ENCODE peak calls at places on chromosomes 12 and 14, in five cellular contexts. F is heart right ventricle, R is lower leg skin, K is fibroblast of the aortic adventitia, D is small intestine. Y is an unnamed sample.

GRCh38 chr14:77141592-77142288 is at the start of gene ZDHHC22:
- DNase-seq in D (no peak), F (no peak), K (no peak), R (no peak), Y (no peak)

GRCh38 chr14:75753696-75754095 is 92.7 kb downstream of the TTLL5 start:
- DNase-seq in K (peak), D (no peak), R (no peak), F (no peak), Y (no peak)

GRCh38 chr14:73759183-73759713 is 45.1 kb upstream of the PNMA1 start:
- DNase-seq in K (peak), F (peak), R (no peak), D (peak), Y (no peak)

GRCh38 chr14:64726585-64726890 is 22.3 kb downstream of the PLEKHG3 start:
- DNase-seq in D (peak), F (no peak), R (no peak), K (no peak), Y (peak)

GRCh38 chr14:51865953-51866747 is 5.7 kb downstream of the GNG2 start:
- DNase-seq in D (no peak), F (no peak), K (no peak), R (no peak), Y (no peak)

GRCh38 chr14:64800000-64800399 is 79.7 kb downstream of the SPTB start:
- DNase-seq in K (peak), F (peak), D (peak), R (no peak), Y (peak)

GRCh38 chr12:67002711-67003110 is 266.4 kb upstream of the CAND1 start:
- DNase-seq in D (no peak), F (no peak), R (no peak), K (no peak), Y (no peak)

GRCh38 chr14:54697806-54698205 is 130.9 kb downstream of the SAMD4A start:
- DNase-seq in K (no peak), D (no peak), F (no peak), R (no peak), Y (no peak)

GRCh38 chr12:48681416-48681737 is 661 bp downstream of the KANSL2 start:
- DNase-seq in K (no peak), R (no peak), F (no peak), D (no peak), Y (peak)

GRCh38 chr12:64781374-64782029 is 22.3 kb upstream of the GNS start:
- DNase-seq in F (no peak), R (no peak), K (no peak), D (peak), Y (no peak)

GRCh38 chr12:92511776-92512175 is 191.0 kb upstream of the PLEKHG7 start:
- DNase-seq in R (no peak), F (no peak), D (no peak), K (no peak), Y (no peak)

GRCh38 chr12:5034605-5035004 is 9.1 kb upstream of the KCNA5 start:
- DNase-seq in R (no peak), K (no peak), F (no peak), D (no peak), Y (no peak)

GRCh38 chr12:57476162-57476992 is 3.3 kb downstream of the ARHGAP9 start:
- DNase-seq in R (no peak), D (no peak), K (no peak), F (no peak), Y (no peak)

GRCh38 chr14:46580941-46581671 is 70.5 kb downstream of the RPL10L start:
- DNase-seq in F (no peak), D (peak), R (no peak), K (no peak), Y (peak)

GRCh38 chr14:57982161-57982560 is 116.3 kb upstream of the SLC35F4 start:
- DNase-seq in D (no peak), R (no peak), F (no peak), K (no peak), Y (no peak)

GRCh38 chr14:71932229-71932951 is at the start of gene RGS6:
- DNase-seq in F (peak), R (no peak), K (no peak), D (peak), Y (no peak)

DNA sequence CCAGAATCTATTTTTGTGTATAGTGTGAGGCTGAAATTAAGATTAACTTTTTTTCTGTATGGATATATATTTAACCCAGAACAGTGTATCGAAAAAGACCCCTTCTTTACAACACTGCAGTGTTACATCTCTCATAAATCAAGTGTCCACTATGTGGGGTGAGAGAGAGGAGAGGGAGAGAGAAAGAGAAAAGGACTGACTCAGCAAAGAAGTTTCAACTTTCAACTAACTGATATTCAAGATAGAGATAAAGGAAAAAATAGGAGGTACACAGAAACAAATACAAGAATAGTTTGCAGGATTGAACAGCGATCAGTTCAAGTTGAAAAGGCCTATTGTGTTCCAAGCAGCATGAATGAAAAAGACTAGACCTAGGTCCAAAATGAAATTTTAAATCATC is 126.7 kb upstream of the NEDD1 start:
- DNase-seq in R (no peak), D (no peak), K (no peak), F (no peak), Y (no peak)
- H3K4me3 ChIP-seq in R (no peak), D (no peak), K (no peak), F (no peak), Y (no peak)

DNA sequence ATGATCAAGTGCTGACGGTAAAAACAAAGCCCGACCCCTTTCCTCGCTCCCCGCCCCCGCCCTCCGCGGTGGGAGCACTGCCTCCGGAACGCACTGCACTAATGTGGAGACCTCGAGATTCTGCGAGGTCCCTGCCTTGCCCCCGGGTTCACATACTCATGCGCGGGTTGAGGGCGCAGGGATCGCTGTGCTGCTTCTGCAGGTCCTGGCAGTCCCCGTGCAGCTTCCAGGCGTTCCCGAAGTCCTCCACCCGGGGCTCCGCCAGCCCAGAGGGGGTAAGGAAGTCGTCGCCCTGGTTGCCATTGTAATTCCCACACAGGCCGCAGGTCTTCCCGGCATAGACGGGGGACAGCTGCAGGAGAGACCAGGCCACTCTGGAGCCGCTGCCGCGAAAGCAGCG is 66.8 kb downstream of the VWF start:
- DNase-seq in K (no peak), D (no peak), R (no peak), F (no peak), Y (no peak)
- H3K4me3 ChIP-seq in K (no peak), D (no peak), R (no peak), F (no peak), Y (no peak)

DNA sequence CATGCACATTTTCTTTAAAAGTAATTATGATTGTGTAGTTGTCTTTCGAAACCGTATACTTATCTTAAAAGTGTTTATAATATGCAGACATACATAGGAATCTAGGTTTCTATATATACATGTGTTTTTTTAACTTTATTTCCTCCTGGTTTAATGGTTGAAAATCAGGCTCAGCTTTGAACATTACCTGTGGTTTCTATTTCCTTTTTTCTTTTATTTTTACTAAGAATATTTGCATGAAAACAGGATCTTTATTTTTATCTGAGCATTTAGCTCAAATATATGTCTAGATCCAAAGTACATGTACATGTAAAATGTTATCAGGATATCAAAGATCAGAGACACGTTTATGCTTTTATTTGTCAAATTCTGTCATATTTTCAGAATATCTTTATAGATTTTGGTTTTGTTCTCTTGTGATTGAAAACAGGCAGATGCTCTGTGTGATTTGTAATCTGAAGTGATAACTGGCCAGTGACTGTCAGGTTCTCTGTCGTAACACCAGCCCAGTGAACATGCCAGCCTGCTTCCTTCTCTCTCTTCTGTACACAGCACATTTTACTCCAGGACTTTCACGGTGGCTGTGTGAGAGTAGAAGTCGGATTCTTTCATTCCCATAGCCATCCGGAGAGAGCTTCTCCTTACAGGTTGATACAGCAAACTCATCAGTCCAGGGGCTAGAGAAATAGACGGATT is 13.7 kb downstream of the TCTN1 start:
- DNase-seq in D (no peak), F (no peak), K (no peak), R (no peak), Y (no peak)
- H3K4me3 ChIP-seq in D (no peak), F (no peak), K (no peak), R (no peak), Y (no peak)

GRCh38 chr12:116881867-116882507 is 746 bp upstream of the HRK start:
- DNase-seq in K (no peak), F (no peak), D (no peak), R (no peak), Y (no peak)
- H3K4me3 ChIP-seq in K (no peak), F (peak), D (no peak), R (no peak), Y (no peak)

GRCh38 chr12:98578392-98578791 is 15.1 kb upstream of the SLC25A3 start:
- DNase-seq in R (no peak), K (no peak), D (peak), F (no peak), Y (no peak)
- H3K4me3 ChIP-seq in R (no peak), K (no peak), D (no peak), F (no peak), Y (no peak)

DNA sequence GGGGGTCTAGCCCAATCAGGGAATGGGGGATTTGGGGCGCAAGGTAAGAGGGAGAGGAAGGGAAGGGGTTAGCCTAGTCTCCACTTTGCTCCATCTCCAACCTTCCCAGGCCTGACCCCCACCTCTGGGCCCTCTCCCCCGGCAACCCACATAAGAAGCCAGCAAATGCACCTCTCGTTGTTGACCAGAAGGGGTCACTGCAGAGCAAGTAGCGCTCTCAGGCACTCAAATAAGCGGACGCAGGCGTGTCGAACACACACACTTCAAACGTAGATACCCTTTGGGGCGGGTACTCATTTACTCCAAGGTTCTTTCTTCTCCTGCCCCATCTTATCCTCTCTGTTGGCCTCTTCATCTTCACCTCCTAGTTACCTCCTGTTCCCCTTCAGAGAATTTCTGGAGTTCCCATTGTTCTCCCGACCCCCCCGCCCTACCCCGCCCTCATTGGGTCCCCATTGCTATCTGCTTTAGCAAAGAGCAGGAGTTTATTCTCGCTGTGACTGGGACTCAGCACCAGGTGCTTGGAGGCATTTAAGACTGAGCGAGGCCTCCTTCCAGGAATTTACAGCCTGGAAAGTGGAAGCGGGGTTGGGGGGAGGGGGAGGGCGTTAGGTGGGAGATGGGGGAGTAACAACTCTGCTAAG is 1.5 kb upstream of the SRRM4 start:
- DNase-seq in F (no peak), D (peak), K (peak), R (no peak), Y (peak)
- H3K4me3 ChIP-seq in F (no peak), D (no peak), K (no peak), R (no peak), Y (no peak)

GRCh38 chr12:21773263-21773741 is 1.2 kb downstream of the KCNJ8 start:
- DNase-seq in K (peak), F (peak), D (no peak), R (no peak), Y (peak)

GRCh38 chr12:21773799-21774198 is 707 bp downstream of the KCNJ8 start:
- DNase-seq in F (no peak), D (no peak), K (peak), R (no peak), Y (no peak)

GRCh38 chr12:21774358-21775129 is at the start of gene KCNJ8:
- DNase-seq in K (peak), D (no peak), R (peak), F (peak), Y (peak)

GRCh38 chr12:21776242-21776641 is 1.7 kb upstream of the KCNJ8 start:
- DNase-seq in R (no peak), D (no peak), F (peak), K (no peak), Y (no peak)

DNA sequence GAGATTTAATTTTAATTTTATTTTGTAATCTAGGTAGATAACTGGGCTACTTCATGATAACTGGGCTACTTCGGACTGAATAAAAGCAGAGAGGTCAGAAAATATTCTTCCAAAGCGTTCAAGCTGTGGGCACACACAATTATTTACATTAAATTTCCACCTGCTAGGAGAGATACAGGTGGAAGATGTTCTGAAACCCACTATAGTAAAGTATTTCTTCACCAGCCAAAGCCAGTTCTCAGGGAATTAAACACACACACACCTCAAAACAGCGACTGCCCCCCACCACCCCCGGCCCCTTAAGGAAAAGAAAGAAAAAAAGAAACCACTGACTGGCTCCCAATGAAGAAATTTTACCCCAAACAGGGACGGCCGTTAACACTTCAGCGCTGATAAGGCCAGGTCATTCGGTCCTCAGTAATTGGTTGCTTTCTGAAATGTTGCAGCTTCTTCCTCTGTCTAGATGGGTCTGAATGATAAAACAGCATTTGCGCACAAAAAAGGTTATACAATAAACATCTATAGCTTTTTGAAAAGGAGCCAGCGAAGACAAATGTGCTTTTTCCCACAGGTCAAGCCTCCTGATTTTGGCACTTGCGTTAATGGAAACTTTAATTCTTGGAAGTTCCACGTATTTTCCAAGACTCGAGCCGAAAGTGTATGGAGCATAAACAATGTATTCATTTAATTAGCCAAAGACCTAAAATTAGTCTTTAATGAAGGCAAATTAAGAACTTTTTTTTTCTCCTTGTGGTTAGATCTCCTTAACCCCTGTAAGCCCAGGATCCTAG is 819 bp upstream of the KCNJ8 start:
- DNase-seq in K (no peak), R (no peak), F (no peak), D (no peak), Y (no peak)
- H3K4me3 ChIP-seq in K (peak), R (no peak), F (peak), D (no peak), Y (peak)

DNA sequence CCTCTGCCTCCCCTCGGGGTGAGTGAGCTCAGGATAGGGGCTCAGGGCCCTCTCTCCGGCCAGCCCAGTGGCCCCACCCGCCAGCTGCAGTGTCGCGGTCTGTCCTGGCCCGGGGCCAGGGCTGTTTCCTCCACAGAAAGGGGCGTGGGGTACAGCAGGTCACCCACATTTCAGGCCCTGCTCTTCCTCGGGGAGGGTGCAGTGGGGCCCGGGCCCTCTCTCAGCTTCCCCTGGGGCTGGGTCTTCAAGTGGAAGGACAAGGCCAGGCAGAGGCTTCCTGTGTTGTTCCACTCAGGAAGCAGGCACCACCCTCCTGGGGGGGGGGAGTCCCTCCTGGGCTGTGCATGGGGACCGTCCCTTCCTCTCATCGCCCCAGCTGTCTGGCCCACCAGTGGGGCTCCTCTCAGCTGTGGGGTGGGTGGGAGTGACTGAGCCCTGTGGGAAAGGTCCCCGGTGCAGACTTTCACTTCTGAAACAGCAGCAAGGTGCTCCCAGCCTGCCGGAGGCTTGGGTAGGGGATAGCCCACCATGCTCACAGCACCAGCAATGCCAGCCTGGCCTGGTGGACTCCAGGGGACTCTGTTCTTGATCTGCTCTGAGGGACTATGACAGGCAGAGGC is 3.7 kb downstream of the GPR132 start:
- DNase-seq in D (no peak), F (peak), K (no peak), R (no peak), Y (no peak)
- H3K4me3 ChIP-seq in D (peak), F (peak), K (no peak), R (no peak), Y (no peak)